ENCODE peak calls at places on chromosomes 11 and 22, in ten cellular contexts. X is activated CD4-positive, alpha-beta memory T cell treated with anti-CD3 and anti-CD28 coated beads for 36 hours; J is AG08395; C is stimulated activated naive CD4-positive, alpha-beta T cell; Y is RCC 7860; D is activated T-cell treated with anti-CD3 and anti-CD28 coated beads for 1 hour; W is heart left ventricle; K is WTC11; R is ELF-1; I is HEK293T. M is an unnamed sample.

GRCh38 chr11:1198766-1199688 is 23.8 kb upstream of the MUC5B start:
- DNase-seq in D (no peak), W (peak; percentile 20), K (peak; percentile 10), Y (no peak), J (no peak), C (no peak), R (no peak), X (no peak), I (no peak), M (no peak)

GRCh38 chr11:65945430-65945911 is at the start of gene TSGA10IP:
- DNase-seq in C (no peak), X (no peak), I (no peak), D (no peak), K (peak; percentile 84), R (peak; percentile 88), Y (no peak), W (no peak), J (no peak), M (no peak)

GRCh38 chr11:43943931-43944751 is 1.7 kb downstream of the C11orf96 start:
- DNase-seq in J (no peak), W (no peak), K (peak; percentile 47), I (no peak), C (no peak), D (no peak), R (peak; percentile 33), Y (peak; percentile 22), X (peak; percentile 66), M (no peak)

GRCh38 chr11:77776455-77776854 is 44.1 kb downstream of the RSF1 start:
- DNase-seq in X (no peak), D (no peak), K (no peak), Y (no peak), I (peak; percentile 13), R (no peak), C (no peak), J (no peak), W (no peak), M (no peak)

GRCh38 chr11:73157141-73158010 is 15.3 kb upstream of the FCHSD2 start:
- DNase-seq in D (no peak), J (peak; percentile 82), K (no peak), X (peak; percentile 33), I (no peak), C (no peak), R (peak; percentile 64), W (peak; percentile 89), Y (no peak), M (peak; percentile 62)

GRCh38 chr11:33191456-33191855 is 30.2 kb upstream of the CSTF3 start:
- DNase-seq in K (no peak), Y (no peak), I (no peak), R (no peak), W (no peak), D (no peak), X (no peak), C (no peak), J (no peak), M (no peak)

GRCh38 chr22:40273319-40273718 is 73.0 kb upstream of the ADSL start:
- DNase-seq in X (no peak), C (no peak), Y (no peak), W (no peak), K (no peak), R (no peak), D (no peak), J (no peak), I (no peak), M (no peak)

GRCh38 chr11:77590194-77590591 is 440 bp downstream of the AQP11 start:
- DNase-seq in Y (no peak), I (peak; percentile 8), R (peak; percentile 72), J (peak; percentile 23), C (no peak), D (no peak), W (peak; percentile 43), K (peak; percentile 34), X (no peak), M (peak; percentile 75)

GRCh38 chr11:42234381-42235035 is 775.1 kb upstream of the LRRC4C start:
- DNase-seq in D (no peak), I (no peak), W (no peak), K (no peak), Y (no peak), R (no peak), C (no peak), X (no peak), J (peak; percentile 60), M (no peak)

GRCh38 chr22:38733329-38734202 is 22.2 kb downstream of the SUN2 start:
- DNase-seq in W (peak; percentile 77), K (peak; percentile 72), D (peak; percentile 45), R (peak; percentile 29), X (peak; percentile 63), Y (no peak), J (peak; percentile 62), I (peak; percentile 79), C (peak; percentile 35), M (peak; percentile 69)

GRCh38 chr11:3189193-3189843 is 24.2 kb upstream of the OSBPL5 start:
- DNase-seq in R (peak; percentile 87), Y (no peak), C (no peak), W (no peak), K (no peak), X (no peak), I (no peak), D (no peak), J (no peak), M (no peak)

GRCh38 chr11:66561975-66562248 is 6.5 kb downstream of the CTSF start:
- DNase-seq in R (no peak), Y (no peak), I (no peak), C (no peak), D (no peak), J (no peak), W (no peak), X (no peak), K (no peak), M (no peak)

GRCh38 chr22:38835888-38836301 is 7.9 kb downstream of the NPTXR start:
- DNase-seq in D (no peak), J (no peak), I (no peak), W (no peak), R (no peak), C (no peak), Y (no peak), K (no peak), X (no peak), M (no peak)